ENCODE peak calls at places on chromosomes 4 and X, in ten cellular contexts. W, B, C, M, Y, X, J, F, A and G are unnamed samples.
A peak's percentile ranks its signal among the peaks of the same experiment; 100 is the strongest.

GRCh38 chrX:78831523-78831922 is 84.0 kb downstream of the LPAR4 start:
- DNase-seq in F (no peak), X (no peak), B (no peak), C (no peak), Y (no peak), M (no peak), W (no peak), A (no peak), J (no peak), G (no peak)

GRCh38 chr4:83964996-83965541 is 429.2 kb downstream of the GPAT3 start:
- DNase-seq in Y (no peak), J (no peak), B (no peak), C (no peak), X (no peak), M (no peak), F (no peak), W (no peak), A (no peak), G (no peak)

GRCh38 chrX:22950278-22951266 is 49.2 kb upstream of the DDX53 start:
- DNase-seq in A (peak; percentile 33), C (no peak), B (no peak), F (no peak), X (no peak), Y (no peak), J (no peak), M (peak; percentile 58), W (peak; percentile 44), G (no peak)

GRCh38 chr4:165096776-165097175 is 15.9 kb downstream of the TMEM192 start:
- DNase-seq in Y (no peak), X (no peak), B (no peak), W (no peak), C (no peak), J (peak; percentile 6), A (no peak), M (peak; percentile 20), F (no peak), G (no peak)

GRCh38 chrX:18873189-18873791 is 110.6 kb downstream of the PHKA2 start:
- DNase-seq in C (no peak), M (peak; percentile 46), W (no peak), F (no peak), B (peak; percentile 67), A (no peak), Y (no peak), J (peak; percentile 15), X (no peak), G (no peak)

GRCh38 chr4:183157215-183157614 is 58.2 kb downstream of the WWC2 start:
- DNase-seq in Y (no peak), A (no peak), W (no peak), F (no peak), J (no peak), M (no peak), C (no peak), X (no peak), B (no peak), G (no peak)

GRCh38 chrX:22629105-22629725 is 356.5 kb downstream of the CBLL2 start:
- DNase-seq in W (no peak), B (no peak), X (no peak), F (no peak), C (no peak), M (peak; percentile 20), J (no peak), A (no peak), Y (no peak), G (no peak)

GRCh38 chr4:150033937-150034336 is 44.3 kb upstream of the DCLK2 start:
- DNase-seq in W (peak; percentile 91), A (no peak), M (peak; percentile 38), J (no peak), X (no peak), B (no peak), C (no peak), Y (no peak), F (no peak), G (no peak)

GRCh38 chrX:48939417-48940228 is 17.8 kb downstream of the OTUD5 start:
- DNase-seq in A (no peak), W (no peak), B (no peak), J (no peak), C (no peak), X (no peak), M (no peak), Y (no peak), F (no peak), G (no peak)

GRCh38 chrX:65643786-65644111 is 23.7 kb upstream of the MSN start:
- DNase-seq in A (no peak), F (no peak), W (no peak), M (no peak), X (no peak), C (no peak), B (no peak), Y (no peak), J (no peak), G (no peak)

GRCh38 chrX:129779086-129779672 is 570 bp upstream of the SASH3 start:
- DNase-seq in J (no peak), F (peak; percentile 9), Y (no peak), X (no peak), W (no peak), M (no peak), A (no peak), C (no peak), B (no peak), G (no peak)
- H3K27ac ChIP-seq in J (no peak overlapping the region), F (no peak overlapping the region), Y (no peak overlapping the region), X (no peak overlapping the region), W (no peak overlapping the region), M (no peak overlapping the region), A (no peak overlapping the region), C (no peak overlapping the region), B (no peak overlapping the region), G (no peak overlapping the region)

GRCh38 chr4:26866203-26866602 is 5.6 kb downstream of the STIM2 start:
- DNase-seq in A (no peak), F (no peak), B (no peak), M (no peak), J (no peak), Y (no peak), X (no peak), C (no peak), W (no peak), G (no peak)

GRCh38 chr4:26862381-26862915 is 1.8 kb downstream of the STIM2 start:
- DNase-seq in J (no peak), F (no peak), B (no peak), X (no peak), W (no peak), Y (no peak), A (no peak), M (peak; percentile 49), C (no peak), G (no peak)

GRCh38 chr4:26863512-26863911 is 2.9 kb downstream of the STIM2 start:
- DNase-seq in F (no peak), A (no peak), W (no peak), C (no peak), X (no peak), B (no peak), M (peak; percentile 28), J (no peak), Y (no peak), G (no peak)

GRCh38 chr4:26866781-26867180 is 6.1 kb downstream of the STIM2 start:
- DNase-seq in C (no peak), W (no peak), F (no peak), M (no peak), B (no peak), X (no peak), A (no peak), Y (no peak), J (no peak), G (no peak)

GRCh38 chr4:26864904-26865303 is 4.3 kb downstream of the STIM2 start:
- DNase-seq in A (no peak), Y (no peak), W (no peak), C (no peak), M (peak; percentile 9), B (no peak), X (no peak), F (no peak), J (no peak), G (no peak)
- TF ChIP-seq POLR2A in A (no peak), Y (no peak), W (no peak), C (no peak), M (no peak), B (no peak), X (no peak), F (no peak), J (no peak), G (no peak)

DNA sequence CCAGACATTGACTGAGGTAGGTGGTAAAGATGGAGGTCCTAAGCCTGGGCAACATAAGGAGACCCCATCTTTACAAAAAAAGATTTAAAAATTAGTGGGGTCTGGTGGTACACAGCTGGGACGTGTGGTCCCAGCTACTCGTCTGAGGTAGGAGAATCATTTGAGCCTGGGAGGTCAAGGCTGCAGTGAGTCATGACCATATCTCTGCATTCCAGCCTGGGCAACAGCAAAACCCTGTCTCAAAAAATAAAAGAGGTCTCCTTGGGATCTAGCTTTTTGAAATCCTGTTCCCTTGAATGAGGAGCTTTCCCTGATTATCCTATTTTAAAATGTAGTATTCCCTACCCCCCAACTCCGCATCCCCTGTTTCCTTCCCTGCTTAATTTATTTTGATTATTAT is 78.7 kb upstream of the OGT start:
- DNase-seq in F (no peak), A (no peak), X (no peak), C (no peak), W (no peak), M (no peak), Y (no peak), B (no peak), J (no peak), G (no peak)
- H3K4me3 ChIP-seq in F (no peak overlapping the region), A (no peak overlapping the region), X (no peak overlapping the region), C (no peak overlapping the region), W (no peak overlapping the region), M (no peak overlapping the region), Y (no peak overlapping the region), B (no peak overlapping the region), J (no peak overlapping the region), G (no peak overlapping the region)

GRCh38 chr4:151725087-151725486 is 35.7 kb downstream of the GATB start:
- DNase-seq in W (no peak), A (no peak), C (no peak), J (no peak), M (no peak), F (no peak), B (no peak), Y (no peak), X (no peak), G (no peak)

GRCh38 chr4:151727365-151727764 is 33.4 kb downstream of the GATB start:
- DNase-seq in J (no peak), W (no peak), F (no peak), B (no peak), A (no peak), X (no peak), M (no peak), Y (no peak), C (no peak), G (no peak)

GRCh38 chr4:151728679-151729078 is 32.1 kb downstream of the GATB start:
- DNase-seq in A (no peak), X (no peak), C (no peak), M (no peak), B (no peak), Y (no peak), J (no peak), W (no peak), F (no peak), G (no peak)

DNA sequence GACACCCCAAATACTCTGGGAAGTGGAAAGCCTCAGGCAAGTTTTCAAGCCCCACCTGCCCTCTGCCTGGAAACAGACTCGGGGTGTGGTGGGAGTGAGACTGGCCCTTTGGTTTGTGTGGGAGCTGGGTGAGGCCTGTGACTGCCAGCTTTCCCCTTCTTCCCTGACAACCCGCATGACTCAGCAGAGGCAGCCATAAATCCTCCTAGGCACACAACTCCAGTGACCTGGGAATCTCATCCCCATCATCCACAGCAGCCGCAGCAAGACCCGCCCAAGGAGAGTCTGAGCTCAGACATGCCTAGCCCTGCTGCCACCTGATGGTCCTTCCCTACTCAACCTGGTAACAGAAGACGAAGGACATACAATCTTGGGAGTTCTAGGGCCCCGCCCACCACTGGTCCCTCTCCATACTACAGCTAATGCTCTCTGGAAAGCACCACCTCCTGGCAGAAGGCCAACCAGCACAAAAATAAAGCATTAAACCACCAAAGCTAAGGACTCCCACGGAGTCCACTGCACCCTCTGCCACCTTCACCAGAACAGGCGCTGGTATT is 30.7 kb downstream of the GATB start:
- DNase-seq in A (no peak), M (no peak), W (no peak), F (no peak), C (no peak), J (no peak), X (peak; percentile 92), B (no peak), Y (no peak), G (no peak)
- H3K27ac ChIP-seq in A (no peak overlapping the region), M (no peak overlapping the region), W (no peak overlapping the region), F (no peak overlapping the region), C (no peak overlapping the region), J (no peak overlapping the region), X (no peak overlapping the region), B (no peak overlapping the region), Y (peak overlapping the region; percentile 65), G (peak overlapping the region; percentile 48)